ENCODE peak calls at places on chromosomes 2 and 18, in eight cellular contexts. D is colonic mucosa, R is heart right ventricle, Z is upper lobe of right lung, O is MCF 10A, C is cardiac muscle cell, E is mesothelial cell of epicardium, F is IMR-90. B is an unnamed sample.

GRCh38 chr2:195466427-195466826 is 190.6 kb upstream of the SLC39A10 start:
- DNase-seq in Z (no peak), C (no peak), D (no peak), O (no peak), R (no peak), E (no peak), F (no peak), B (no peak)

GRCh38 chr18:69528439-69528838 is 127.8 kb downstream of the DOK6 start:
- DNase-seq in O (peak; percentile 31), D (no peak), C (no peak), Z (no peak), E (no peak), F (peak; percentile 26), R (no peak), B (no peak)

GRCh38 chr18:74139888-74140287 is 7.7 kb downstream of the FBXO15 start:
- DNase-seq in D (no peak), Z (no peak), R (no peak), O (peak; percentile 42), E (no peak), F (peak; percentile 87), C (no peak), B (no peak)

GRCh38 chr18:28177828-28178635 is 1.1 kb upstream of the CDH2 start:
- DNase-seq in C (peak; percentile 89), F (peak; percentile 36), R (peak; percentile 71), D (no peak), E (peak; percentile 61), Z (peak; percentile 73), O (peak; percentile 58), B (peak; percentile 78)

GRCh38 chr2:114089636-114090325 is 199.9 kb downstream of the ACTR3 start:
- DNase-seq in C (no peak), R (no peak), E (no peak), D (no peak), F (no peak), O (peak; percentile 11), Z (no peak), B (no peak)

GRCh38 chr2:160908157-160908556 is 252.1 kb upstream of the TANK start:
- DNase-seq in R (no peak), Z (no peak), F (no peak), D (no peak), C (no peak), O (no peak), E (no peak), B (no peak)

GRCh38 chr2:31440764-31441163 is 26.2 kb upstream of the XDH start:
- DNase-seq in C (no peak), O (peak; percentile 51), F (peak; percentile 94), R (no peak), Z (no peak), E (no peak), D (no peak), B (no peak)

GRCh38 chr2:237171396-237171795 is 85.7 kb downstream of the COPS8 start:
- DNase-seq in O (peak; percentile 88), C (no peak), E (no peak), D (no peak), R (no peak), F (peak; percentile 97), Z (no peak), B (no peak)

GRCh38 chr2:99975386-99975785 is 167.0 kb downstream of the AFF3 start:
- DNase-seq in D (no peak), Z (no peak), R (no peak), E (no peak), O (peak; percentile 62), C (no peak), F (peak; percentile 87), B (no peak)

GRCh38 chr2:98346259-98347236 is at the start of gene CNGA3:
- DNase-seq in R (no peak), F (peak; percentile 6), C (peak; percentile 75), Z (peak; percentile 67), E (no peak), D (no peak), O (no peak), B (no peak)

GRCh38 chr18:10523544-10523943 is 2.3 kb upstream of the NAPG start:
- DNase-seq in R (no peak), D (no peak), F (no peak), Z (no peak), O (no peak), C (no peak), E (no peak), B (no peak)

GRCh38 chr2:48257456-48257855 is 272.5 kb upstream of the STON1 start:
- DNase-seq in R (no peak), E (no peak), O (no peak), Z (no peak), F (no peak), D (no peak), C (no peak), B (no peak)

GRCh38 chr2:26974352-26974751 is 3.9 kb downstream of the MAPRE3 start:
- DNase-seq in O (no peak), Z (no peak), F (no peak), D (no peak), E (no peak), R (no peak), C (no peak), B (no peak)

GRCh38 chr2:3630631-3631030 is 27.4 kb upstream of the ALLC start:
- DNase-seq in O (no peak), R (no peak), Z (peak; percentile 18), F (no peak), D (no peak), C (no peak), E (no peak), B (peak; percentile 28)

GRCh38 chr18:47323158-47323557 is 71.7 kb upstream of the SKOR2 start:
- DNase-seq in E (no peak), F (no peak), O (peak; percentile 55), R (no peak), D (no peak), Z (no peak), C (no peak), B (no peak)

GRCh38 chr18:23424616-23425015 is 28.5 kb upstream of the RIOK3 start:
- DNase-seq in E (no peak), D (no peak), F (no peak), O (no peak), Z (no peak), C (no peak), R (no peak), B (no peak)

GRCh38 chr2:45000921-45001628 is 8.2 kb downstream of the SIX2 start:
- DNase-seq in D (no peak), F (no peak), E (no peak), R (no peak), Z (no peak), O (no peak), C (peak; percentile 59), B (no peak)

GRCh38 chr2:15939556-15939853 is 845 bp upstream of the MYCN start:
- DNase-seq in O (no peak), E (peak; percentile 64), Z (peak; percentile 84), D (no peak), C (no peak), R (peak; percentile 74), F (no peak), B (no peak)

GRCh38 chr2:100034431-100034830 is 108.0 kb downstream of the AFF3 start:
- DNase-seq in O (no peak), R (no peak), F (no peak), D (no peak), C (no peak), E (no peak), Z (no peak), B (no peak)

GRCh38 chr2:24297663-24298062 is 62.7 kb downstream of the ITSN2 start:
- DNase-seq in C (no peak), O (no peak), F (peak; percentile 36), Z (no peak), D (no peak), E (no peak), R (no peak), B (no peak)

GRCh38 chr18:34611904-34612303 is 98.2 kb upstream of the DTNA start:
- DNase-seq in C (no peak), F (no peak), Z (no peak), R (peak; percentile 34), E (no peak), O (no peak), D (no peak), B (no peak)

GRCh38 chr2:195296490-195296889 is 360.5 kb upstream of the SLC39A10 start:
- DNase-seq in Z (no peak), R (no peak), F (no peak), C (no peak), E (no peak), O (no peak), D (no peak), B (no peak)

GRCh38 chr2:133434962-133435668 is 133.1 kb downstream of the NCKAP5 start:
- DNase-seq in O (peak; percentile 50), D (no peak), Z (no peak), F (peak; percentile 91), E (no peak), R (peak; percentile 21), C (no peak), B (no peak)
- TF ChIP-seq CTCF in O (peak; percentile 12), D (no peak), Z (no peak), F (no peak), E (no peak), R (no peak), C (no peak), B (no peak)

DNA sequence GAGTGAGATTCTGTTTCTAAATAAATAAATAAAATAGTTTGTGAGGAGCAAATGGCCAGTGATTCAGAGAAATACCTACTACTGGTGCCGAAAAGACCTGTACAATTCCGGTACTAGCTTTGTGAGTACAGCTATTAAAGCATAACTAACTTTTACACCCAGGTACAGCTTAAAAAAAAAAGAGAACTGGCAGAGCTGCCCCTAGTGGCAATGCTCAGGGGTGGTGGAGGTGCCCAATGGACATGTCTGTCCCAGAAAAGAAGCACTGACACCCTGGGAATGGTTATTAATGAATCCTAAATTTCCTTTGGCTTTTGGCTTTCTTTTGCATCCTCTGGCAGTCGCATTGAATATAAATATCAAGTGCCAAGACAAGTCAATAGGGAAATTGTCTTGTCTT is 87.0 kb downstream of the LIPG start:
- DNase-seq in R (no peak), Z (no peak), E (no peak), C (no peak), D (no peak), O (peak; percentile 8), F (no peak), B (no peak)
- TF ChIP-seq CTCF in R (no peak), Z (no peak), E (no peak), C (no peak), D (no peak), O (peak; percentile 26), F (no peak), B (no peak)

DNA sequence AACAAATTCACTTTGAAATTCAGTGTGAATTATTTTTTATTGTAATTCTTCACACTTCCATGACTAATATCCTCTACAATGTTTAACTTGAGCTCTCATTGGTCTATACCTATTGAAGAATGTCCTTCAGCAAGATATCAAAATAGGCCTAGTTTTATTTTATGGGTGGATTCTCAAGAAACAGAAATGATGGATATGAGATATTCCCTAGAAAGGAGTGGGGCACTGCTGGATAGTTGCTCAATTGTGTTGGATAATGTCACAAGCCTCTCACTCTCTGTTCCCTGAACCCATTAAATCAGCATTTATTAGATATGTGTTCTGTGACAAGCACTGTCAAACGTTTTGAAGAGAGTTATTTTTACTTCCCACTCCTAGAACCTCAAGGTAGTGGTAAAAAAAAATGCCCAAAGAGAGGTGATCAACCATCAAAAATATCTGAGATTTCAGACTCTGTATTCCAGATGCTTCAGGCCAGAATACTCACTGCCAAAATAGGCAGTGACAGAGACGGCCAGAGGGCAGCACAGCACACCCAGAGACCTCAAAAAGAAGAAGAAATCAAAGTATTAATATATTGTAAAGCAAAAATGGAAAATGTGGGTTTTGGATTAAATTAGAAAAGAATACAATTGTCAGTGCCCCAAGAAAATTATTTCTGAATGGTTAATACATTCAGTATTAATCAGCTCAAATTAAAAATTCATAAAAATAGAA is 87.6 kb downstream of the TRIB2 start:
- DNase-seq in R (no peak), O (no peak), D (no peak), F (no peak), Z (no peak), C (no peak), E (no peak), B (no peak)
- TF ChIP-seq CTCF in R (no peak), O (no peak), D (no peak), F (no peak), Z (no peak), C (no peak), E (no peak), B (no peak)

GRCh38 chr2:129367118-129367517 is 612.3 kb upstream of the RAB6C start:
- DNase-seq in Z (no peak), O (no peak), F (no peak), D (no peak), C (no peak), R (no peak), E (no peak), B (no peak)
- TF ChIP-seq CTCF in Z (no peak), O (no peak), F (no peak), D (no peak), C (no peak), R (no peak), E (no peak), B (no peak)